ENCODE peak calls at places on chromosomes 11 and 22, in five cellular contexts. M, Q, Y, I and U are unnamed samples.

GRCh38 chr11:86148339-86148738 is 79.5 kb upstream of the PICALM start:
- DNase-seq in Q (no peak), I (no peak), Y (no peak), M (no peak), U (no peak)

GRCh38 chr22:34395370-34395769 is 475.1 kb upstream of the LARGE1 start:
- DNase-seq in M (no peak), Q (no peak), Y (no peak), I (no peak), U (no peak)

GRCh38 chr22:31241200-31241599 is 29.1 kb downstream of the LIMK2 start:
- DNase-seq in Q (peak; percentile 19), I (no peak), M (no peak), Y (no peak), U (no peak)

GRCh38 chr11:72405009-72405408 is 29.3 kb downstream of the CLPB start:
- DNase-seq in Y (no peak), I (no peak), Q (no peak), M (no peak), U (no peak)

GRCh38 chr11:110761994-110762393 is 49.8 kb upstream of the ARHGAP20 start:
- DNase-seq in Y (no peak), I (no peak), Q (no peak), M (no peak), U (no peak)

GRCh38 chr11:102527701-102528100 is 2.8 kb downstream of the MMP7 start:
- DNase-seq in M (no peak), Q (no peak), I (no peak), Y (no peak), U (no peak)

GRCh38 chr11:95487391-95487790 is 256.4 kb upstream of the SESN3 start:
- DNase-seq in Y (peak; percentile 91), M (no peak), I (no peak), Q (no peak), U (no peak)

GRCh38 chr22:38314992-38315800 is 2.0 kb downstream of the CSNK1E start:
- DNase-seq in M (no peak), Q (peak; percentile 55), Y (peak; percentile 42), I (no peak), U (no peak)

GRCh38 chr11:32890843-32891656 is 1.6 kb upstream of the QSER1 start:
- DNase-seq in Y (no peak), M (no peak), I (no peak), Q (no peak), U (no peak)

GRCh38 chr11:46278387-46279173 is 1.1 kb downstream of the CREB3L1 start:
- DNase-seq in I (no peak), M (no peak), Y (peak; percentile 34), Q (peak; percentile 91), U (no peak)

GRCh38 chr22:29206372-29207230 is 905 bp downstream of the EMID1 start:
- DNase-seq in M (no peak), I (no peak), Q (no peak), Y (no peak), U (no peak)
- TF ChIP-seq CTCF in M (no peak), I (no peak), Q (no peak), Y (no peak), U (no peak)

DNA sequence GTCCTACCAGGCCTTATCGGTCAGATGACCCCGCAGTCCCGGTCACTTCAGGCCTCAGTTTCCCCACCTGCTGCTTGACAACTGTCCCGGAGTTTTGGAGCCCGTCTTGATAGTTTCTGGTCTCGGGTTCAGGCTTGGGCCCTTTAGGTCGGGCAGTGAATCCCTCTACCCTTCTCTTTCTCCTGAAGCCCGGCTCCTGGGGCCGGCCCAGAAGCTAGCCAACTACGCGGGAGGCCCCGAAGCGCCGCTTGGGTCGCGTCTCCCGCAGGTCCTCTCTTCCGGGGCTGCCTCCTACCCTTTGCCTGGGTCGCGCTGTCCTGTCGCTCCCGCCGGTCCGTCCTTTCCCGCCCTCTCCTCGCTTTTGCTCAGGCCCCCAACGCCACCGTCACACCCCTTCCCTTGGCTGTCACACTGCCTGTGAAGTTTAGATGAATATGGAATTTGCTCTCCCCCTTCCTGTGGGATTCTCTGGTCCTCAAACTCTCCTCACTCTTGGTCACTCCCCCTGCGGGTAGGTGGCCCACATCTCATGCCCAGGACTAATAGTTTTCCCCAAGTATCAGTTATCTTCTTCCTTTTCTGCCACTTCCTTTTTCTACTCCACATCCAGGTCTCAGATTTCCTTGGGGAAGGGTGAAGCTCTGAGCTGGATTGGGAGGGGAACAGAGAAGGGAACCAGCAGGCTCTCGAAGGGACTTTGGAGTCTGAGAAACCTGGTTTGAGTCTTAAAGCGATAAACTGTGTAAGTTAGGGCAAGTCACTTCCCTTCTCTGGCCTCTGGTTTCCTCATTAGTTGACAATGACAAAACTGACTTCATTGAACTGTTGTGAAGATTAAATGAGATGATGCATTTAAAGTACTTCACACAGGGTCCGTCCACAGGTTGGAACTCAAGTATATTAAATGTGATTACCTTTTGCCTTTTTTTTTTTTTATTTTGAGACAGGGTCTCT is 791 bp downstream of the RAB1B start:
- DNase-seq in M (no peak), Q (peak; percentile 67), I (no peak), Y (peak; percentile 34), U (no peak)
- TF ChIP-seq CTCF in M (peak; percentile 28), Q (peak; percentile 36), I (no peak), Y (no peak), U (peak; percentile 35)

GRCh38 chr11:83125577-83125976 is 31.4 kb upstream of the PCF11 start:
- DNase-seq in Q (no peak), M (no peak), Y (no peak), I (no peak), U (no peak)

GRCh38 chr11:83122050-83122449 is 34.9 kb upstream of the PCF11 start:
- DNase-seq in M (no peak), I (no peak), Y (no peak), Q (no peak), U (no peak)

GRCh38 chr11:83120328-83120727 is 36.6 kb upstream of the PCF11 start:
- DNase-seq in I (no peak), M (no peak), Y (no peak), Q (no peak), U (no peak)

GRCh38 chr11:83124631-83125424 is 32.1 kb upstream of the PCF11 start:
- DNase-seq in Y (no peak), Q (no peak), I (no peak), M (no peak), U (no peak)

DNA sequence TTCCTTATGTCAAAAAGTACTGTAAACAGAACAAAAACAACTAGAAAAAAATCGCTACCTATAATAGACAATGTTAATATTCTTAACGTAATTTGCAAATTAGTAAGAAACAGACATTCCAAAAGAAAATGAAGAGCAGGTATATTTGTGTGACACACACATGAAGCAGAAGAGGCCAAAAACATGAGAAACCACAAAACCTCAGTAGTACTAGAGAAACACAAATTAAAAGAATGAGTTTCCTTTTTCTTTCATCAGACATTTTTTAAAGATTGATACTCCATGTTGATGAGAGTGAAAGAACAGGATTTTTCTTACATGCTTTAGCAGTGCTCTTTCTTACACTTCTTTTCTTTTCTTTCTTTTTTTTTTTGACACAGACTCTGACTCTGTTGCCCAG is 34.2 kb upstream of the PCF11 start:
- DNase-seq in I (no peak), Q (no peak), M (no peak), Y (no peak), U (no peak)
- TF ChIP-seq CTCF in I (no peak), Q (no peak), M (no peak), Y (no peak), U (no peak)

DNA sequence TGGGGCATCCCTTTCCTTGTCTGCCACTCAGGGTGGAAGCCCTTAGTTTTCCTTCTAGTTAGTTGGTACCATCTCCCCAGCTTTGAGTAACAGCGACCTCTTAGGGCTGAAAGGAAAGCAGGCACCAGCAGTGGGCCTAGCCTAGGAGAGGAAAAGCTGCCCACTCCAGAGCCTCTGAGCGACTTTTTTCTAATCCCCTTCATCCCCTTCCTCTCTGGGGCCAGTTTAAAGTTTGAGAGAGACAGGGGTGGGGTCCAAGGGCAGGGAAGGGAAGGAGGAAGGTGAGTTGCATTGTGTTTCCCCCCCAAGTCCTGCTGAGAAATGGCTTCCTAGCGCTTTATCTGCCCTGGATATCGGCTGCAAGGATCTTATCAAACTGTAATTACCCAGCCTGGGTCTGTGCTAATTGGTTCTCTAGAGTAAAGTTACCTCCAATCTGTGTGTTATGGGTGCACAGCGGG is 573.9 kb upstream of the CADM1 start:
- DNase-seq in I (no peak), M (no peak), Q (no peak), Y (peak; percentile 51), U (no peak)
- TF ChIP-seq CTCF in I (no peak), M (peak; percentile 16), Q (no peak), Y (peak; percentile 59), U (no peak)